ENCODE peak calls at places on chromosomes 5 and 9, in six cellular contexts. One of them, this sample, is unnamed.

GRCh38 chr9:138114501-138115245 is 237.1 kb downstream of the CACNA1B start:
- DNase-seq in GM23338: no peak
- DNase-seq in iPS DF 6.9: no peak
- DNase-seq in lung microvascular endothelial cell: no peak
- DNase-seq in activated CD4-positive, alpha-beta T cell treated with anti-CD3 and anti-CD28 coated beads, Interleukin-2, amount 50 U/mL, for 1 hour: no peak
- DNase-seq in amygdala: no peak
- DNase-seq in this sample: no peak

GRCh38 chr9:118463419-118463818 is 759.2 kb downstream of the TLR4 start:
- DNase-seq in GM23338: no peak
- DNase-seq in iPS DF 6.9: no peak
- DNase-seq in lung microvascular endothelial cell: no peak
- DNase-seq in activated CD4-positive, alpha-beta T cell treated with anti-CD3 and anti-CD28 coated beads, Interleukin-2, amount 50 U/mL, for 1 hour: no peak
- DNase-seq in amygdala: no peak
- DNase-seq in this sample: no peak

GRCh38 chr5:80607343-80607742 is 37.3 kb upstream of the ANKRD34B start:
- DNase-seq in GM23338: no peak
- DNase-seq in iPS DF 6.9: no peak
- DNase-seq in lung microvascular endothelial cell: no peak
- DNase-seq in activated CD4-positive, alpha-beta T cell treated with anti-CD3 and anti-CD28 coated beads, Interleukin-2, amount 50 U/mL, for 1 hour: no peak
- DNase-seq in amygdala: no peak
- DNase-seq in this sample: no peak

GRCh38 chr5:104265531-104266130 is 703.0 kb upstream of the NUDT12 start:
- DNase-seq in GM23338: peak; percentile 25
- DNase-seq in iPS DF 6.9: no peak
- DNase-seq in lung microvascular endothelial cell: no peak
- DNase-seq in activated CD4-positive, alpha-beta T cell treated with anti-CD3 and anti-CD28 coated beads, Interleukin-2, amount 50 U/mL, for 1 hour: no peak
- DNase-seq in amygdala: no peak
- DNase-seq in this sample: no peak

GRCh38 chr5:143016777-143017374 is 246.7 kb downstream of the ARHGAP26 start:
- DNase-seq in GM23338: peak; percentile 72
- DNase-seq in iPS DF 6.9: no peak
- DNase-seq in lung microvascular endothelial cell: peak; percentile 77
- DNase-seq in activated CD4-positive, alpha-beta T cell treated with anti-CD3 and anti-CD28 coated beads, Interleukin-2, amount 50 U/mL, for 1 hour: peak; percentile 46
- DNase-seq in amygdala: no peak
- DNase-seq in this sample: peak; percentile 20

GRCh38 chr9:121169094-121169601 is 32.5 kb downstream of the RAB14 start:
- DNase-seq in GM23338: peak; percentile 27
- DNase-seq in iPS DF 6.9: no peak
- DNase-seq in lung microvascular endothelial cell: peak; percentile 21
- DNase-seq in activated CD4-positive, alpha-beta T cell treated with anti-CD3 and anti-CD28 coated beads, Interleukin-2, amount 50 U/mL, for 1 hour: peak; percentile 11
- DNase-seq in amygdala: no peak
- DNase-seq in this sample: peak; percentile 23

GRCh38 chr5:43515678-43516048 is 715 bp upstream of the C5orf34 start:
- DNase-seq in GM23338: no peak
- DNase-seq in iPS DF 6.9: no peak
- DNase-seq in lung microvascular endothelial cell: no peak
- DNase-seq in activated CD4-positive, alpha-beta T cell treated with anti-CD3 and anti-CD28 coated beads, Interleukin-2, amount 50 U/mL, for 1 hour: no peak
- DNase-seq in amygdala: no peak
- DNase-seq in this sample: peak; percentile 1

GRCh38 chr5:51034501-51034900 is 348.7 kb upstream of the ISL1 start:
- DNase-seq in GM23338: no peak
- DNase-seq in iPS DF 6.9: no peak
- DNase-seq in lung microvascular endothelial cell: no peak
- DNase-seq in activated CD4-positive, alpha-beta T cell treated with anti-CD3 and anti-CD28 coated beads, Interleukin-2, amount 50 U/mL, for 1 hour: no peak
- DNase-seq in amygdala: no peak
- DNase-seq in this sample: no peak

GRCh38 chr5:36607114-36607561 is 732 bp downstream of the SLC1A3 start:
- DNase-seq in GM23338: peak; percentile 66
- DNase-seq in iPS DF 6.9: no peak
- DNase-seq in lung microvascular endothelial cell: peak; percentile 16
- DNase-seq in activated CD4-positive, alpha-beta T cell treated with anti-CD3 and anti-CD28 coated beads, Interleukin-2, amount 50 U/mL, for 1 hour: no peak
- DNase-seq in amygdala: no peak
- DNase-seq in this sample: peak; percentile 23

GRCh38 chr5:167652690-167653089 is 638.8 kb upstream of the WWC1 start:
- DNase-seq in GM23338: no peak
- DNase-seq in iPS DF 6.9: no peak
- DNase-seq in lung microvascular endothelial cell: no peak
- DNase-seq in activated CD4-positive, alpha-beta T cell treated with anti-CD3 and anti-CD28 coated beads, Interleukin-2, amount 50 U/mL, for 1 hour: no peak
- DNase-seq in amygdala: no peak
- DNase-seq in this sample: no peak

GRCh38 chr9:108961151-108961550 is 27.0 kb downstream of the ABITRAM start:
- DNase-seq in GM23338: no peak
- DNase-seq in iPS DF 6.9: no peak
- DNase-seq in lung microvascular endothelial cell: no peak
- DNase-seq in activated CD4-positive, alpha-beta T cell treated with anti-CD3 and anti-CD28 coated beads, Interleukin-2, amount 50 U/mL, for 1 hour: no peak
- DNase-seq in amygdala: no peak
- DNase-seq in this sample: no peak

GRCh38 chr9:18296702-18297531 is 177.0 kb upstream of the ADAMTSL1 start:
- DNase-seq in GM23338: no peak
- DNase-seq in iPS DF 6.9: no peak
- DNase-seq in lung microvascular endothelial cell: peak; percentile 69
- DNase-seq in activated CD4-positive, alpha-beta T cell treated with anti-CD3 and anti-CD28 coated beads, Interleukin-2, amount 50 U/mL, for 1 hour: no peak
- DNase-seq in amygdala: no peak
- DNase-seq in this sample: peak; percentile 68

GRCh38 chr9:87405677-87406544 is 91.8 kb upstream of the DAPK1 start:
- DNase-seq in GM23338: no peak
- DNase-seq in iPS DF 6.9: no peak
- DNase-seq in lung microvascular endothelial cell: no peak
- DNase-seq in activated CD4-positive, alpha-beta T cell treated with anti-CD3 and anti-CD28 coated beads, Interleukin-2, amount 50 U/mL, for 1 hour: no peak
- DNase-seq in amygdala: no peak
- DNase-seq in this sample: no peak

GRCh38 chr5:54062958-54063357 is 247.4 kb downstream of the ARL15 start:
- DNase-seq in GM23338: no peak
- DNase-seq in iPS DF 6.9: no peak
- DNase-seq in lung microvascular endothelial cell: peak; percentile 65
- DNase-seq in activated CD4-positive, alpha-beta T cell treated with anti-CD3 and anti-CD28 coated beads, Interleukin-2, amount 50 U/mL, for 1 hour: no peak
- DNase-seq in amygdala: no peak
- DNase-seq in this sample: no peak

GRCh38 chr5:42985129-42986037 is 54.7 kb downstream of the ANXA2R start:
- DNase-seq in GM23338: no peak
- DNase-seq in iPS DF 6.9: no peak
- DNase-seq in lung microvascular endothelial cell: peak; percentile 75
- DNase-seq in activated CD4-positive, alpha-beta T cell treated with anti-CD3 and anti-CD28 coated beads, Interleukin-2, amount 50 U/mL, for 1 hour: no peak
- DNase-seq in amygdala: no peak
- DNase-seq in this sample: peak; percentile 84

GRCh38 chr5:148382961-148383360 is 797 bp upstream of the FBXO38 start:
- DNase-seq in GM23338: no peak
- DNase-seq in iPS DF 6.9: no peak
- DNase-seq in lung microvascular endothelial cell: no peak
- DNase-seq in activated CD4-positive, alpha-beta T cell treated with anti-CD3 and anti-CD28 coated beads, Interleukin-2, amount 50 U/mL, for 1 hour: no peak
- DNase-seq in amygdala: no peak
- DNase-seq in this sample: no peak

GRCh38 chr5:73274121-73274520 is 101.1 kb downstream of the TMEM174 start:
- DNase-seq in GM23338: no peak
- DNase-seq in iPS DF 6.9: no peak
- DNase-seq in lung microvascular endothelial cell: no peak
- DNase-seq in activated CD4-positive, alpha-beta T cell treated with anti-CD3 and anti-CD28 coated beads, Interleukin-2, amount 50 U/mL, for 1 hour: no peak
- DNase-seq in amygdala: no peak
- DNase-seq in this sample: no peak

GRCh38 chr9:20988916-20989315 is 42.5 kb downstream of the HACD4 start:
- DNase-seq in GM23338: no peak
- DNase-seq in iPS DF 6.9: no peak
- DNase-seq in lung microvascular endothelial cell: no peak
- DNase-seq in activated CD4-positive, alpha-beta T cell treated with anti-CD3 and anti-CD28 coated beads, Interleukin-2, amount 50 U/mL, for 1 hour: no peak
- DNase-seq in amygdala: no peak
- DNase-seq in this sample: no peak

GRCh38 chr9:125475385-125475784 is 213.8 kb downstream of the GAPVD1 start:
- DNase-seq in GM23338: no peak
- DNase-seq in iPS DF 6.9: no peak
- DNase-seq in lung microvascular endothelial cell: no peak
- DNase-seq in activated CD4-positive, alpha-beta T cell treated with anti-CD3 and anti-CD28 coated beads, Interleukin-2, amount 50 U/mL, for 1 hour: no peak
- DNase-seq in amygdala: no peak
- DNase-seq in this sample: no peak

GRCh38 chr9:97386265-97386633 is 25.6 kb upstream of the TDRD7 start:
- DNase-seq in GM23338: no peak
- DNase-seq in iPS DF 6.9: no peak
- DNase-seq in lung microvascular endothelial cell: no peak
- DNase-seq in activated CD4-positive, alpha-beta T cell treated with anti-CD3 and anti-CD28 coated beads, Interleukin-2, amount 50 U/mL, for 1 hour: no peak
- DNase-seq in amygdala: no peak
- DNase-seq in this sample: no peak

GRCh38 chr5:22693125-22693524 is 160.0 kb downstream of the CDH12 start:
- DNase-seq in GM23338: no peak
- DNase-seq in iPS DF 6.9: no peak
- DNase-seq in lung microvascular endothelial cell: no peak
- DNase-seq in activated CD4-positive, alpha-beta T cell treated with anti-CD3 and anti-CD28 coated beads, Interleukin-2, amount 50 U/mL, for 1 hour: no peak
- DNase-seq in amygdala: no peak
- DNase-seq in this sample: no peak

GRCh38 chr5:41695920-41696582 is 174.2 kb downstream of the OXCT1 start:
- DNase-seq in GM23338: peak; percentile 48
- DNase-seq in iPS DF 6.9: no peak
- DNase-seq in lung microvascular endothelial cell: no peak
- DNase-seq in activated CD4-positive, alpha-beta T cell treated with anti-CD3 and anti-CD28 coated beads, Interleukin-2, amount 50 U/mL, for 1 hour: no peak
- DNase-seq in amygdala: no peak
- DNase-seq in this sample: no peak

GRCh38 chr9:7976167-7976755 is 176.7 kb upstream of the DMAC1 start:
- DNase-seq in GM23338: no peak
- DNase-seq in iPS DF 6.9: no peak
- DNase-seq in lung microvascular endothelial cell: no peak
- DNase-seq in activated CD4-positive, alpha-beta T cell treated with anti-CD3 and anti-CD28 coated beads, Interleukin-2, amount 50 U/mL, for 1 hour: peak; percentile 20
- DNase-seq in amygdala: no peak
- DNase-seq in this sample: no peak

GRCh38 chr5:11851402-11851801 is 52.8 kb downstream of the CTNND2 start:
- DNase-seq in GM23338: no peak
- DNase-seq in iPS DF 6.9: no peak
- DNase-seq in lung microvascular endothelial cell: no peak
- DNase-seq in activated CD4-positive, alpha-beta T cell treated with anti-CD3 and anti-CD28 coated beads, Interleukin-2, amount 50 U/mL, for 1 hour: no peak
- DNase-seq in amygdala: no peak
- DNase-seq in this sample: no peak

GRCh38 chr5:93585054-93585751 is 2.2 kb downstream of the NR2F1 start:
- DNase-seq in GM23338: peak; percentile 67
- DNase-seq in iPS DF 6.9: no peak
- DNase-seq in lung microvascular endothelial cell: peak; percentile 60
- DNase-seq in activated CD4-positive, alpha-beta T cell treated with anti-CD3 and anti-CD28 coated beads, Interleukin-2, amount 50 U/mL, for 1 hour: no peak
- DNase-seq in amygdala: no peak
- DNase-seq in this sample: no peak

GRCh38 chr5:168401880-168402279 is 84.4 kb upstream of the RARS1 start:
- DNase-seq in GM23338: peak; percentile 17
- DNase-seq in iPS DF 6.9: no peak
- DNase-seq in lung microvascular endothelial cell: no peak
- DNase-seq in activated CD4-positive, alpha-beta T cell treated with anti-CD3 and anti-CD28 coated beads, Interleukin-2, amount 50 U/mL, for 1 hour: no peak
- DNase-seq in amygdala: no peak
- DNase-seq in this sample: no peak

GRCh38 chr5:65809817-65810531 is 88.0 kb downstream of the NLN start:
- DNase-seq in GM23338: no peak
- DNase-seq in iPS DF 6.9: no peak
- DNase-seq in lung microvascular endothelial cell: peak; percentile 25
- DNase-seq in activated CD4-positive, alpha-beta T cell treated with anti-CD3 and anti-CD28 coated beads, Interleukin-2, amount 50 U/mL, for 1 hour: no peak
- DNase-seq in amygdala: peak; percentile 45
- DNase-seq in this sample: no peak

GRCh38 chr5:172441262-172441751 is 13.0 kb downstream of the SH3PXD2B start:
- DNase-seq in GM23338: no peak
- DNase-seq in iPS DF 6.9: no peak
- DNase-seq in lung microvascular endothelial cell: no peak
- DNase-seq in activated CD4-positive, alpha-beta T cell treated with anti-CD3 and anti-CD28 coated beads, Interleukin-2, amount 50 U/mL, for 1 hour: no peak
- DNase-seq in amygdala: no peak
- DNase-seq in this sample: no peak